ENCODE peak calls at places on chromosomes 1 and 21, in five cellular contexts. G, N, K, C and F are unnamed samples.
A peak's percentile ranks its signal among the peaks of the same experiment; 100 is the strongest.

GRCh38 chr21:43207043-43207315 is 38.2 kb downstream of the CRYAA start:
- DNase-seq in G (no peak), N (no peak), K (no peak), C (no peak), F (no peak)

GRCh38 chr21:40964691-40965090 is 117.7 kb upstream of the DSCAM start:
- DNase-seq in G (no peak), N (no peak), K (no peak), C (no peak), F (no peak)

GRCh38 chr1:17070163-17070525 is 16.3 kb upstream of the SDHB start:
- DNase-seq in G (no peak), N (no peak), K (no peak), C (no peak), F (no peak)

GRCh38 chr21:45718413-45718812 is 74.9 kb downstream of the PCBP3 start:
- DNase-seq in G (no peak), N (no peak), K (no peak), C (no peak), F (no peak)

GRCh38 chr21:46159390-46159789 is 4.0 kb upstream of the FTCD start:
- DNase-seq in G (no peak), N (peak; percentile 17), K (no peak), C (no peak), F (no peak)

GRCh38 chr21:45927032-45927431 is 54.5 kb upstream of the COL6A1 start:
- DNase-seq in G (no peak), N (no peak), K (no peak), C (no peak), F (no peak)

GRCh38 chr1:197342044-197342565 is 74.1 kb downstream of the CRB1 start:
- DNase-seq in G (no peak), N (no peak), K (no peak), C (no peak), F (no peak)

GRCh38 chr1:20848162-20848561 is 61.1 kb upstream of the HP1BP3 start:
- DNase-seq in G (no peak), N (no peak), K (no peak), C (no peak), F (no peak)

GRCh38 chr21:38352536-38353219 is 95.9 kb downstream of the KCNJ15 start:
- DNase-seq in G (peak; percentile 48), N (peak; percentile 79), K (peak; percentile 69), C (peak; percentile 62), F (peak; percentile 64)

GRCh38 chr1:26384076-26384475 is 11.5 kb upstream of the ZNF683 start:
- DNase-seq in G (no peak), N (no peak), K (no peak), C (no peak), F (no peak)

GRCh38 chr1:82604524-82604923 is 803.8 kb downstream of the ADGRL2 start:
- DNase-seq in G (no peak), N (no peak), K (no peak), C (no peak), F (no peak)

GRCh38 chr1:230544758-230545157 is 97.5 kb upstream of the COG2 start:
- DNase-seq in G (no peak), N (no peak), K (no peak), C (no peak), F (no peak)

GRCh38 chr1:50332941-50333594 is 90.2 kb downstream of the DMRTA2 start:
- DNase-seq in G (peak; percentile 58), N (peak; percentile 40), K (peak; percentile 41), C (peak; percentile 82), F (peak; percentile 28)